ENCODE peak calls at places on chromosomes 12 and 14, in four cellular contexts. U is upper lobe of left lung, Z is heart left ventricle, T is uterus. A is an unnamed sample.

GRCh38 chr12:89247541-89247942 is 104.8 kb downstream of the DUSP6 start:
- DNase-seq in U (no peak), Z (no peak), T (no peak), A (no peak)

GRCh38 chr14:73785336-73785833 is 66.2 kb upstream of the PTGR2 start:
- DNase-seq in U (no peak), Z (no peak), T (peak), A (no peak)

GRCh38 chr12:80708535-80709328 is 1.3 kb downstream of the MYF6 start:
- DNase-seq in U (peak), Z (no peak), T (no peak), A (peak)

GRCh38 chr12:111597731-111598636 is 1.1 kb downstream of the ATXN2 start:
- DNase-seq in U (peak), Z (peak), T (peak), A (peak)

GRCh38 chr14:57493467-57494181 is at the start of gene CCDC198:
- DNase-seq in U (no peak), Z (no peak), T (no peak), A (no peak)

GRCh38 chr12:81949721-81950120 is 190.6 kb upstream of the PPFIA2 start:
- DNase-seq in U (no peak), Z (no peak), T (no peak), A (no peak)

GRCh38 chr14:104284636-104285482 is 146.5 kb downstream of the KIF26A start:
- DNase-seq in U (peak), Z (no peak), T (no peak), A (no peak)

GRCh38 chr12:62248873-62249272 is 11.3 kb upstream of the USP15 start:
- DNase-seq in U (no peak), Z (no peak), T (no peak), A (peak)

GRCh38 chr14:92692822-92693226 is 55.6 kb downstream of the LGMN start:
- DNase-seq in U (no peak), Z (peak), T (peak), A (peak)

GRCh38 chr12:75812341-75813018 is 219.1 kb downstream of the PHLDA1 start:
- DNase-seq in U (no peak), Z (no peak), T (no peak), A (no peak)

GRCh38 chr14:89340200-89340667 is 76.8 kb downstream of the FOXN3 start:
- DNase-seq in U (no peak), Z (no peak), T (no peak), A (no peak)

GRCh38 chr12:24838531-24838950 is 110.4 kb downstream of the BCAT1 start:
- DNase-seq in U (no peak), Z (no peak), T (peak), A (peak)

GRCh38 chr14:54691525-54692260 is 124.8 kb downstream of the SAMD4A start:
- DNase-seq in U (no peak), Z (peak), T (peak), A (peak)

GRCh38 chr12:51349026-51349425 is 2.5 kb upstream of the CELA1 start:
- DNase-seq in U (no peak), Z (no peak), T (no peak), A (no peak)

GRCh38 chr12:44428825-44429224 is 447.3 kb downstream of the NELL2 start:
- DNase-seq in U (no peak), Z (no peak), T (no peak), A (no peak)

GRCh38 chr14:99133563-99134332 is 138.2 kb downstream of the BCL11B start:
- DNase-seq in U (no peak), Z (peak), T (peak), A (no peak)

GRCh38 chr14:106436310-106436905 is 910.0 kb downstream of the TMEM121 start:
- DNase-seq in U (peak), Z (no peak), T (no peak), A (peak)

GRCh38 chr12:130838284-130838950 is 633 bp downstream of the STX2 start:
- DNase-seq in U (no peak), Z (peak), T (no peak), A (peak)

GRCh38 chr14:59265808-59266207 is 77.3 kb downstream of the DAAM1 start:
- DNase-seq in U (no peak), Z (no peak), T (no peak), A (no peak)

GRCh38 chr12:106955377-106956047 is at the start of gene TMEM263:
- DNase-seq in U (peak), Z (peak), T (peak), A (peak)

GRCh38 chr12:106954462-106955376 is 988 bp upstream of the TMEM263 start:
- DNase-seq in U (peak), Z (peak), T (peak), A (peak)

GRCh38 chr12:106953352-106954260 is 2.1 kb upstream of the TMEM263 start:
- DNase-seq in U (no peak), Z (no peak), T (no peak), A (no peak)

GRCh38 chr12:106957617-106958016 is 1.9 kb downstream of the TMEM263 start:
- DNase-seq in U (no peak), Z (no peak), T (no peak), A (no peak)

GRCh38 chr12:106956048-106956935 is 585 bp downstream of the TMEM263 start:
- DNase-seq in U (peak), Z (peak), T (peak), A (peak)
- TF ChIP-seq POLR2A in U (peak), Z (peak), T (no peak), A (no peak)

GRCh38 chr12:63880742-63881141 is 36.2 kb downstream of the SRGAP1 start:
- DNase-seq in U (no peak), Z (no peak), T (no peak), A (no peak)
- TF ChIP-seq CTCF in U (no peak), Z (no peak), T (no peak), A (no peak)

DNA sequence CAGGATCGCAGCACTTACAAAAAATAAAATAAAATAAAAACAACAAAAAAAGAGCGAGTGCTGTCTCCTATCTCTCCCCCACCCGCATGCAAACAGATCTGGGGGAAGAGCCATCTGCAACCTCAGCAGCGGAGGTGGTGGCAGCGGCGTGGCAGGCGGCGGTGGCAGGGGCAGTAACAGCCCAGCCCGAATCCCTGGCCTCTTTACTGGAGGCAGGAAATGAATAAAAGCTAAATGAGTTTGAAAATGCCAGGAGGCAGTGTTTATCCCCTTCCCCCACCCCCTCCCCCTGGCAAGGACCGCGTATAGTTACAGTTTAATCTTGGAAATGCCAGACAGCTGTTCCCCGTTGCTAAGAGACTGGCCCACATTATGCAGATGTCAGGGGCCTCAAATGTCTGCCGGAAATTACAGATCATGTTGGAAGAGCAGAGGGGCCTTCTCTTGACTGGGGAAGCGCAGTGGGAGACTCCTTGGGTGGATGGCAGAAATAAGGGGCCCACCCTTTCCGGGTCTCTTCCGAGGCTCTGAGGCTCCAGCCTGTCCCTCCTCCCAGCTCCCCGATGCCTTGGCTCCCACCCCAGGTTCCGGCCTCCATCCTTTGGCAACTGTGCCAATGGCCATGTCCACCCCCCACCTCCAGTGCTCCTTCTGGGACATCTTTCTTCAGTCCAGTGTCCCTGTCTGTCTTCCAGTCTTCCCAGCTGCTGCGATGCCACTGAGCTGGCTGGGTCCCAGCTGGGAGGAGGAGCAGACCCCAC is 93.8 kb downstream of the LRRC74A start:
- DNase-seq in U (peak), Z (peak), T (peak), A (peak)
- TF ChIP-seq POLR2A in U (no peak), Z (no peak), T (no peak), A (no peak)

GRCh38 chr12:2745655-2746054 is 49.1 kb upstream of the FKBP4 start:
- DNase-seq in U (no peak), Z (no peak), T (no peak), A (no peak)

GRCh38 chr12:2743478-2743877 is 51.3 kb upstream of the FKBP4 start:
- DNase-seq in U (peak), Z (no peak), T (no peak), A (no peak)

GRCh38 chr12:2737656-2738241 is 57.0 kb upstream of the FKBP4 start:
- DNase-seq in U (no peak), Z (no peak), T (no peak), A (no peak)

GRCh38 chr12:2739069-2739468 is 55.7 kb upstream of the FKBP4 start:
- DNase-seq in U (no peak), Z (no peak), T (no peak), A (no peak)

DNA sequence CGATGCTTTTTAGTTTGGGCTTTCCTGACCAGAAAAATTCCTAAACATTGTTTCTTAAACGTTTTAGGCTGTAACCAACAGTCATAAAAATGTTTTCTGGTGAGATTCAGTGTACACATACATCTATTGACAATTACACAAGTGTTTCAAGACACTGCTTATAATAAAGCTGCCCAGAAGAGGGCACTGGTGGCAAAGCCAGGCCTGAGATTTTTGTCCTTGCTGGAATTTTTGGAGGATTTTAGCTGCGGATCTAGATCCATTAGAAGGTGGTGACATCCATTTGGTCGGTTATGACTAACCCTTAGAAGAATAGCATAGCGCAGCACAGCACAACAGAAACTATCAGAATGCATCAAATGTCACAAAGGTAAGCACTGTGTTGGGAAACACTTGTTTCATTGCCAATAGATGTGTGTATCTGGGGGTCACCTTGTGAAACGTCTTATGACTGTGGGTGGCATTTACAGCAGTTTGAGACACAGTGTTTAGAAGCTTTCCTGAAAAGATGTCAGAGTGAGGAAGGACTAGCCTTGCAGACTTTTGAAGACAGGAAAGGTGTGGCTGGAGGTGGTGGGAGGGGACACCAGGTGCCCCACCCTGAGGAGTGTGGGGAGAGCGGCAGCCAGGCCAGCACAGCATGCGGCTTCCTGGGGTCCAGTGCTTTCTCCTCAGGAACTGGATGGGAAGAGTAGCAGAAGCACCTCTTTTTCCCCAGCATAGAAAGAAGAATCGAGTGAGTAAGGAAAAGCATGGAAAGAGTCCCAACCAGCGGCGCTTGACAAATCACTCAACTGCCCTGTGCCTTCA is 54.7 kb upstream of the FKBP4 start:
- DNase-seq in U (peak), Z (no peak), T (no peak), A (peak)
- TF ChIP-seq CTCF in U (no peak), Z (peak), T (no peak), A (peak)

DNA sequence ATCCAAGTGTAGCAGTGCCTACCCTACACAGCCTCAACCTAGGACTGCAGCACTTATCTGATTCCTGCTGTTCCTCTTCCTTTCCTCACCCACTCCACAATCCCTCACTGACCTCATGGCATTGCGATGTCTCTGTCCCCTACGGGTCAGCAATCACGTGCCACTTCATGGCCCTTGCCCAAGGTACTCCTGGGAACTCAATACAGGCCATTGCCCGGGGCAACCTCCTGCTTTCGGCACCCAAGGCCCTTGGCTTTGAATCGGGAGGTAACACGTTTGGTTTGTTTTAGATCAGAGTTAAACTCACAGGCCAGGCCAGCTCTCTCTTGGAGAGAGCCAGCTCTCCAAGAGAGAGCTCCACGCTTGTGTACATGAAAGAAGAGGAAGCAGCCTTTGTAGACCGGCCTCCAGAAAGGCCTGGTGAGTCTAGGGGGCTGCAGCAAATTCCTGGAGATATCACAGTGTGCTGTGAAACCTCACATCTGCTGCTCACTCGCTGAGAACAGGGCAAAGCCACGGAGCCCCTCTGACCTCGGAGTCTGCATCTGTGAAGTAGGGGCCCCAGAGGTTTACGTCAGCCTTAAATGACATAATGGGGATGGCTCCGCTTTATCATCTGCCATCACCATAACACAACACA is 12.2 kb downstream of the CLMN start:
- DNase-seq in U (no peak), Z (no peak), T (no peak), A (no peak)
- TF ChIP-seq POLR2A in U (no peak), Z (no peak), T (no peak), A (no peak)

GRCh38 chr12:116009805-116010204 is 267.7 kb downstream of the MED13L start:
- DNase-seq in U (no peak), Z (no peak), T (no peak), A (no peak)
- TF ChIP-seq CTCF in U (no peak), Z (no peak), T (no peak), A (peak)

A was measured in testis.